ENCODE peak calls at places on chromosomes 2 and 18, in eight cellular contexts. L is PC-3, G is cardiac muscle cell, S is fibroblast of mammary gland, F is left ventricle myocardium inferior, V is spleen, W is Panc1, J is HFFc6. U is an unnamed sample.

GRCh38 chr2:149559341-149560068 is 28.1 kb downstream of the MMADHC start:
- DNase-seq in L (no peak), G (no peak), S (no peak), F (no peak), V (no peak), W (no peak), J (no peak), U (no peak)

GRCh38 chr2:214497489-214497888 is 86.6 kb downstream of the VWC2L start:
- DNase-seq in L (no peak), G (peak), S (peak), F (no peak), V (no peak), W (no peak), J (no peak), U (no peak)

GRCh38 chr2:191478754-191479679 is 198.9 kb upstream of the NABP1 start:
- DNase-seq in L (no peak), G (peak), S (peak), F (peak), V (no peak), W (no peak), J (no peak), U (peak)

GRCh38 chr2:189783451-189783926 is 650 bp downstream of the ORMDL1 start:
- DNase-seq in L (peak), G (peak), S (peak), F (no peak), V (no peak), W (no peak), J (peak), U (peak)

GRCh38 chr2:216504376-216504762 is 5.7 kb downstream of the RPL37A start:
- DNase-seq in L (no peak), G (no peak), S (no peak), F (no peak), V (no peak), W (no peak), J (no peak), U (no peak)

GRCh38 chr2:157592983-157593382 is 35.7 kb downstream of the ACVR1C start:
- DNase-seq in L (peak), G (peak), S (peak), F (no peak), V (no peak), W (no peak), J (peak), U (peak)

GRCh38 chr2:33412920-33413319 is 63.5 kb upstream of the RASGRP3 start:
- DNase-seq in L (peak), G (peak), S (peak), F (no peak), V (no peak), W (no peak), J (peak), U (peak)

GRCh38 chr18:24633121-24633520 is 172.7 kb downstream of the HRH4 start:
- DNase-seq in L (no peak), G (no peak), S (peak), F (no peak), V (no peak), W (no peak), J (no peak), U (peak)

GRCh38 chr2:44362207-44363015 is 664 bp downstream of the CAMKMT start:
- DNase-seq in L (peak), G (peak), S (peak), F (peak), V (peak), W (no peak), J (peak), U (peak)

GRCh38 chr2:84792856-84793522 is 87.9 kb downstream of the TRABD2A start:
- DNase-seq in L (peak), G (no peak), S (peak), F (no peak), V (no peak), W (no peak), J (no peak), U (peak)

GRCh38 chr18:77249583-77250500 is at the start of gene GALR1:
- DNase-seq in L (no peak), G (no peak), S (no peak), F (no peak), V (no peak), W (no peak), J (no peak), U (no peak)

GRCh38 chr2:226832076-226832475 is 3.8 kb upstream of the RHBDD1 start:
- DNase-seq in L (no peak), G (no peak), S (peak), F (no peak), V (no peak), W (no peak), J (no peak), U (no peak)

GRCh38 chr18:24031318-24031717 is 16.8 kb downstream of the TTC39C start:
- DNase-seq in L (no peak), G (no peak), S (no peak), F (no peak), V (no peak), W (no peak), J (no peak), U (no peak)

GRCh38 chr2:120675460-120676130 is 60.1 kb upstream of the GLI2 start:
- DNase-seq in L (peak), G (peak), S (peak), F (peak), V (no peak), W (no peak), J (peak), U (peak)

GRCh38 chr18:43277164-43277600 is at the start of gene SYT4:
- DNase-seq in L (peak), G (peak), S (peak), F (peak), V (peak), W (no peak), J (peak), U (peak)

GRCh38 chr2:137975280-137976271 is 11.3 kb downstream of the HNMT start:
- DNase-seq in L (peak), G (no peak), S (no peak), F (no peak), V (no peak), W (no peak), J (no peak), U (no peak)

GRCh38 chr2:73103018-73103542 is 9.7 kb downstream of the RAB11FIP5 start:
- DNase-seq in L (no peak), G (no peak), S (no peak), F (no peak), V (no peak), W (no peak), J (no peak), U (no peak)

GRCh38 chr18:35890323-35890722 is 82.2 kb upstream of the RMP24 start:
- DNase-seq in L (no peak), G (no peak), S (no peak), F (no peak), V (no peak), W (no peak), J (no peak), U (no peak)

GRCh38 chr2:238151628-238152235 is 7.0 kb upstream of the ERFE start:
- DNase-seq in L (no peak), G (no peak), S (no peak), F (no peak), V (no peak), W (no peak), J (no peak), U (no peak)

GRCh38 chr2:120874401-120874821 is 138.7 kb downstream of the GLI2 start:
- DNase-seq in L (no peak), G (no peak), S (no peak), F (no peak), V (peak), W (no peak), J (no peak), U (no peak)

GRCh38 chr2:26455801-26456700 is 21.9 kb downstream of the OTOF start:
- DNase-seq in L (no peak), G (no peak), S (no peak), F (no peak), V (peak), W (no peak), J (no peak), U (no peak)

GRCh38 chr2:235004289-235004903 is 52.6 kb downstream of the SH3BP4 start:
- DNase-seq in L (no peak), G (peak), S (no peak), F (no peak), V (no peak), W (no peak), J (no peak), U (no peak)

GRCh38 chr2:216348909-216349308 is 23.4 kb downstream of the MARCHF4 start:
- DNase-seq in L (peak), G (peak), S (peak), F (no peak), V (no peak), W (no peak), J (peak), U (peak)

GRCh38 chr18:12008181-12008767 is 27.0 kb downstream of the IMPA2 start:
- DNase-seq in L (no peak), G (no peak), S (no peak), F (no peak), V (no peak), W (no peak), J (no peak), U (no peak)

GRCh38 chr2:197309369-197310231 is 980 bp downstream of the ANKRD44 start:
- DNase-seq in L (no peak), G (no peak), S (no peak), F (peak), V (peak), W (no peak), J (no peak), U (peak)

GRCh38 chr2:109680523-109681297 is 66.5 kb downstream of the SOWAHC start:
- DNase-seq in L (no peak), G (peak), S (no peak), F (no peak), V (no peak), W (no peak), J (no peak), U (no peak)

GRCh38 chr2:218860950-218861381 is 1.4 kb downstream of the WNT6 start:
- DNase-seq in L (no peak), G (peak), S (peak), F (peak), V (peak), W (no peak), J (no peak), U (peak)

GRCh38 chr18:31192086-31192776 is 29.6 kb upstream of the DSC1 start:
- DNase-seq in L (no peak), G (no peak), S (no peak), F (no peak), V (no peak), W (no peak), J (no peak), U (no peak)
- TF ChIP-seq CTCF in L (no peak), G (no peak), S (no peak), F (no peak), V (no peak), W (no peak), J (no peak), U (no peak)

GRCh38 chr2:148020358-148021058 is at the start of gene ORC4:
- DNase-seq in L (peak), G (peak), S (peak), F (peak), V (peak), W (peak), J (peak), U (peak)
- TF ChIP-seq CTCF in L (peak), G (peak), S (peak), F (peak), V (no peak), W (peak), J (peak), U (peak)

GRCh38 chr2:74876081-74876886 is 42.4 kb downstream of the HK2 start:
- DNase-seq in L (peak), G (peak), S (peak), F (no peak), V (no peak), W (no peak), J (peak), U (peak)
- TF ChIP-seq CTCF in L (peak), G (peak), S (peak), F (peak), V (peak), W (peak), J (peak), U (peak)

DNA sequence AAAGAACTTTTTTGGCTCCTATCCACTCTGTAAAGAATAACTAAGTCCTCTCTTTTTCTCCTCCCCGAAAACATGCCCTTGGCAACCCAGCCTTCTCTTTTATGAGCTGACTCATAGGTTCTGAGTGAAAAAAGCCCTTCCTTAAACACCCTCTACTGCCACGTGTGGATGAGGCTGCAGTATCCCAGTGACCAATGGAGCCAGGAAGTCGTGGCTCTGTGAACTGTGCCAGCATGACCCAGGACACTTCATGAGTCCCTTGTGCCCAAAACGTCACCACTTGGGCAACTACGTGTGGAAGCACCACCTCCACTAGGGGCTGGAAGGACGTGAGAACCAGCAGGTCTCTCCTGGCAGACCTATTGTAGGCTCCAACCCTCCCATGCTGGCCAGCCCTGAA is 349.6 kb downstream of the TNS1 start:
- DNase-seq in L (peak), G (peak), S (peak), F (peak), V (no peak), W (no peak), J (peak), U (peak)
- TF ChIP-seq CTCF in L (no peak), G (no peak), S (no peak), F (no peak), V (no peak), W (no peak), J (peak), U (no peak)

DNA sequence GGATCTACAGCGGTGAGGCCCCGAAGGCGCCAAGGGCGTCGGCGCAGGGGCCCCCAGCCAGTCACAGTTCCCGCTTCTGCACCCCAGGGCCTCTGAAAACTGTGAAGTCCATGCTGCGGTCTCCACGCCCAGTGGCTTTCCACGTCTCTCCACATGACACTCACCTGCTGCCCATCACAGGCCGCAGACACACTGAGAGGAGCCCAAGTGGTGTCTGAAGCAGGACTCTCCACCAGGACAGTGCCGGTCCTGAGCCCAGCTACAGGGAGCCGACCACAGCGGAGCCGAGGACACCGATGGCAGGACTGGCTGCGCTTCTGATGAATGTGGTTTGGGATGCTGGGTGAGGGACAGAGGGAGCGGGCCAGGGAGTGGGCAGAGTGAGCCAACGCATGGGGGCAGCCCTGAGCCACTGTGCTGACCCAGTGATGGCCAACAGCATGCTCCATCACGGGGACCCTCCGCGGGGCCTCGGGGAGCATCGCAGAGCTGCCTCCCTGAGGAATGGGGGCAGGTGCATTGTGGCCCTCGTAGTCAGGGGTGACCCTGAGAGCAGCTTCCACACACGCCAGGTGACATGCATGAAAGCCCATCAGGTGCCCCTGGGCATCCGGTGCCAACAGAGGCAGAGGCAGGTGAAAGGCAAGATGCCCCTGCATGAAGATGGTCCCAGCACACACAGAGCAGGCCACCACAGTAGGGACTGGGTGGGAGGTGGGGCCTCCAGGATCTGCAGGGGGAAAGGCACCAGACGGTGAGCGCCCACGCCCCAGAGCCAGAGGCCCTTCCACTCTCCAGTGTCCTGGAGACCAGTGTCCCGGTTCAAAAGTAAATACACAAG is 116.6 kb downstream of the HDAC4 start:
- DNase-seq in L (no peak), G (no peak), S (no peak), F (no peak), V (peak), W (no peak), J (no peak), U (no peak)
- TF ChIP-seq CTCF in L (no peak), G (no peak), S (no peak), F (no peak), V (no peak), W (no peak), J (no peak), U (no peak)

U was measured in astrocyte of the spinal cord.